ENCODE peak calls at places on chromosome 2, in seven cellular contexts. P is activated T-cell treated with anti-CD3 and anti-CD28 coated beads, Interleukin-2, amount 50 U/mL, for 4 hours; V is A549; G is RWPE2; S is activated naive CD8-positive, alpha-beta T cell treated with anti-CD3 and anti-CD28 coated beads, Interleukin-2, amount 10 ng/mL, durations not matched to agents 7 days and 5 days; F is stimulated activated effector memory CD8-positive, alpha-beta T cell treated with anti-CD3 and anti-CD28 coated beads, Interleukin-12 subunit alpha, Interleukin-12 subunit beta, amount 100 ng/mL, for 72 hours; J is psoas muscle. W is an unnamed sample.

GRCh38 chr2:12031871-12032270 is 285.4 kb downstream of the LPIN1 start:
- ATAC-seq in P (no peak), V (no peak), G (no peak), S (no peak), F (no peak), J (no peak), W (peak; percentile 63)

GRCh38 chr2:175064797-175065196 is 59.6 kb upstream of the CHN1 start:
- ATAC-seq in P (no peak), V (no peak), G (no peak), S (no peak), F (no peak), J (no peak), W (no peak)

GRCh38 chr2:199818001-199818400 is 33.0 kb downstream of the FTCDNL1 start:
- ATAC-seq in P (no peak), V (no peak), G (no peak), S (no peak), F (no peak), J (no peak), W (no peak)

GRCh38 chr2:239216614-239217273 is 184.1 kb downstream of the HDAC4 start:
- ATAC-seq in P (peak; percentile 98), V (no peak), G (no peak), S (peak; percentile 95), F (peak; percentile 99), J (peak; percentile 2), W (peak; percentile 80)

GRCh38 chr2:164662066-164662465 is 40.8 kb upstream of the GRB14 start:
- ATAC-seq in P (no peak), V (no peak), G (no peak), S (no peak), F (no peak), J (no peak), W (no peak)

GRCh38 chr2:43000242-43001054 is 208.1 kb upstream of the HAAO start:
- ATAC-seq in P (no peak), V (peak; percentile 15), G (no peak), S (no peak), F (peak; percentile 26), J (no peak), W (peak; percentile 67)

GRCh38 chr2:81895620-81896245 is 1591.2 kb upstream of the LRRTM1 start:
- ATAC-seq in P (no peak), V (no peak), G (no peak), S (no peak), F (no peak), J (no peak), W (no peak)

GRCh38 chr2:36478332-36478738 is 119.6 kb downstream of the FEZ2 start:
- ATAC-seq in P (no peak), V (peak; percentile 82), G (peak; percentile 94), S (no peak), F (no peak), J (no peak), W (no peak)

GRCh38 chr2:239891692-239892091 is 133.4 kb downstream of the NDUFA10 start:
- ATAC-seq in P (no peak), V (peak; percentile 40), G (peak; percentile 35), S (no peak), F (no peak), J (no peak), W (no peak)

GRCh38 chr2:9791711-9792110 is 51.6 kb upstream of the TAF1B start:
- ATAC-seq in P (no peak), V (peak; percentile 16), G (no peak), S (no peak), F (no peak), J (no peak), W (no peak)

GRCh38 chr2:206480161-206480560 is 36.8 kb downstream of the ADAM23 start:
- ATAC-seq in P (no peak), V (no peak), G (no peak), S (no peak), F (no peak), J (no peak), W (no peak)

GRCh38 chr2:101854877-101855276 is 136.9 kb upstream of the IL1R2 start:
- ATAC-seq in P (no peak), V (no peak), G (no peak), S (no peak), F (no peak), J (peak; percentile 64), W (no peak)

GRCh38 chr2:8590940-8591339 is 90.9 kb upstream of the ID2 start:
- ATAC-seq in P (no peak), V (no peak), G (no peak), S (no peak), F (no peak), J (no peak), W (no peak)

GRCh38 chr2:17879137-17879912 is 858 bp downstream of the KCNS3 start:
- ATAC-seq in P (peak; percentile 17), V (peak; percentile 87), G (peak; percentile 57), S (peak; percentile 22), F (peak; percentile 38), J (peak; percentile 78), W (peak; percentile 54)

GRCh38 chr2:16629044-16629443 is 36.6 kb downstream of the CYRIA start:
- ATAC-seq in P (no peak), V (no peak), G (no peak), S (no peak), F (no peak), J (no peak), W (no peak)

GRCh38 chr2:150484006-150484405 is 3.5 kb downstream of the RND3 start:
- ATAC-seq in P (no peak), V (no peak), G (peak; percentile 1), S (no peak), F (no peak), J (no peak), W (no peak)

GRCh38 chr2:129010262-129010661 is 691.6 kb upstream of the HS6ST1 start:
- ATAC-seq in P (no peak), V (no peak), G (no peak), S (no peak), F (no peak), J (no peak), W (no peak)

GRCh38 chr2:97676620-97677019 is 7.1 kb downstream of the C2orf92 start:
- ATAC-seq in P (no peak), V (no peak), G (no peak), S (peak; percentile 61), F (peak; percentile 50), J (no peak), W (no peak)

GRCh38 chr2:160194946-160195345 is 5.1 kb downstream of the ITGB6 start:
- ATAC-seq in P (no peak), V (no peak), G (no peak), S (peak; percentile 100), F (peak; percentile 97), J (no peak), W (peak; percentile 54)

GRCh38 chr2:119377973-119378305 is 11.2 kb downstream of the DBI start:
- ATAC-seq in P (no peak), V (no peak), G (no peak), S (no peak), F (no peak), J (no peak), W (no peak)

GRCh38 chr2:20141806-20142205 is 83.1 kb downstream of the SDC1 start:
- ATAC-seq in P (no peak), V (peak; percentile 15), G (peak; percentile 17), S (no peak), F (no peak), J (no peak), W (no peak)

GRCh38 chr2:55910077-55910476 is 13.5 kb downstream of the EFEMP1 start:
- ATAC-seq in P (no peak), V (no peak), G (no peak), S (no peak), F (no peak), J (no peak), W (no peak)

GRCh38 chr2:30620102-30620501 is 173.1 kb downstream of the LCLAT1 start:
- ATAC-seq in P (no peak), V (no peak), G (no peak), S (no peak), F (no peak), J (no peak), W (no peak)

GRCh38 chr2:241561811-241562210 is 3.3 kb downstream of the BOK start:
- ATAC-seq in P (no peak), V (peak; percentile 2), G (peak; percentile 64), S (peak; percentile 23), F (no peak), J (peak; percentile 42), W (no peak)

GRCh38 chr2:175107146-175107545 is 60.9 kb downstream of the ATF2 start:
- ATAC-seq in P (no peak), V (no peak), G (no peak), S (no peak), F (no peak), J (no peak), W (no peak)

GRCh38 chr2:47551800-47552525 is 149.0 kb downstream of the MSH2 start:
- ATAC-seq in P (no peak), V (no peak), G (no peak), S (no peak), F (no peak), J (no peak), W (no peak)

GRCh38 chr2:52017836-52018235 is 985.9 kb upstream of the NRXN1 start:
- ATAC-seq in P (no peak), V (no peak), G (no peak), S (no peak), F (no peak), J (no peak), W (no peak)

GRCh38 chr2:191907091-191907490 is 60.2 kb upstream of the CAVIN2 start:
- ATAC-seq in P (peak; percentile 23), V (no peak), G (peak; percentile 58), S (no peak), F (peak; percentile 55), J (no peak), W (no peak)

GRCh38 chr2:152718909-152719645 is 657 bp downstream of the ARL6IP6 start:
- ATAC-seq in P (no peak), V (peak; percentile 59), G (peak; percentile 46), S (no peak), F (no peak), J (no peak), W (no peak)

GRCh38 chr2:84866121-84866520 is 14.8 kb downstream of the TRABD2A start:
- ATAC-seq in P (no peak), V (no peak), G (no peak), S (no peak), F (no peak), J (no peak), W (no peak)

GRCh38 chr2:178905266-178905665 is 98.0 kb upstream of the TTN start:
- ATAC-seq in P (no peak), V (no peak), G (no peak), S (no peak), F (no peak), J (no peak), W (no peak)

GRCh38 chr2:40317756-40318155 is 134.1 kb downstream of the SLC8A1 start:
- ATAC-seq in P (no peak), V (no peak), G (no peak), S (no peak), F (no peak), J (no peak), W (no peak)

GRCh38 chr2:218582085-218582484 is 13.4 kb downstream of the CNOT9 start:
- ATAC-seq in P (peak; percentile 98), V (peak; percentile 73), G (peak; percentile 98), S (peak; percentile 94), F (peak; percentile 100), J (no peak), W (no peak)

GRCh38 chr2:68426885-68427579 is 40.1 kb downstream of the FBXO48 start:
- ATAC-seq in P (no peak), V (peak; percentile 54), G (peak; percentile 68), S (no peak), F (peak; percentile 67), J (no peak), W (peak; percentile 51)

GRCh38 chr2:121748202-121748601 is 7.2 kb upstream of the TSN start:
- ATAC-seq in P (no peak), V (peak; percentile 98), G (peak; percentile 77), S (peak; percentile 63), F (peak; percentile 63), J (no peak), W (no peak)

GRCh38 chr2:57527685-57528084 is 518.9 kb upstream of the VRK2 start:
- ATAC-seq in P (no peak), V (no peak), G (no peak), S (no peak), F (no peak), J (no peak), W (no peak)

GRCh38 chr2:145752091-145752806 is 1232.3 kb upstream of the ZEB2 start:
- ATAC-seq in P (no peak), V (peak; percentile 83), G (peak; percentile 61), S (no peak), F (no peak), J (no peak), W (peak; percentile 35)

GRCh38 chr2:172624996-172625395 is 69.1 kb downstream of the PDK1 start:
- ATAC-seq in P (no peak), V (no peak), G (no peak), S (no peak), F (peak; percentile 51), J (no peak), W (no peak)